ENCODE peak calls at places on chromosome X, in four cellular contexts. J is suprapubic skin, T is AG09309, L is lower leg skin. K is an unnamed sample.

GRCh38 chrX:10797493-10797892 is 177.1 kb upstream of the MID1 start:
- DNase-seq in J (no peak), T (no peak), L (no peak), K (no peak)

GRCh38 chrX:18098704-18099103 is 122.0 kb downstream of the BEND2 start:
- DNase-seq in J (no peak), T (no peak), L (no peak), K (no peak)

GRCh38 chrX:15525664-15526416 is 25.2 kb downstream of the BMX start:
- DNase-seq in J (no peak), T (no peak), L (no peak), K (no peak)

GRCh38 chrX:119411959-119412358 is 12.8 kb downstream of the SLC25A43 start:
- DNase-seq in J (no peak), T (no peak), L (no peak), K (no peak)

GRCh38 chrX:17861496-17862011 is 456 bp upstream of the RAI2 start:
- DNase-seq in J (no peak), T (no peak), L (no peak), K (no peak)

GRCh38 chrX:44898411-44899221 is 25.6 kb downstream of the KDM6A start:
- DNase-seq in J (no peak), T (no peak), L (no peak), K (no peak)

GRCh38 chrX:130778773-130779172 is 124.2 kb downstream of the ENOX2 start:
- DNase-seq in J (no peak), T (no peak), L (no peak), K (no peak)

GRCh38 chrX:46208225-46208854 is 336.9 kb downstream of the ZNF674 start:
- DNase-seq in J (no peak), T (peak), L (no peak), K (no peak)

GRCh38 chrX:111442791-111443190 is 30.8 kb upstream of the DCX start:
- DNase-seq in J (no peak), T (no peak), L (no peak), K (no peak)

GRCh38 chrX:135543924-135544323 is 23.5 kb downstream of the INTS6L start:
- DNase-seq in J (no peak), T (no peak), L (no peak), K (no peak)

GRCh38 chrX:38458071-38458470 is 103.3 kb upstream of the TSPAN7 start:
- DNase-seq in J (no peak), T (no peak), L (no peak), K (no peak)

GRCh38 chrX:116436358-116436816 is at the start of gene SLC6A14:
- DNase-seq in J (peak), T (no peak), L (no peak), K (no peak)

GRCh38 chrX:69314436-69315348 is 149.4 kb upstream of the PJA1 start:
- DNase-seq in J (no peak), T (no peak), L (no peak), K (no peak)

GRCh38 chrX:107712231-107713204 is 63.1 kb downstream of the TSC22D3 start:
- DNase-seq in J (no peak), T (no peak), L (peak), K (no peak)

GRCh38 chrX:107465932-107466620 is 16.6 kb downstream of the FRMPD3 start:
- DNase-seq in J (no peak), T (no peak), L (no peak), K (no peak)

GRCh38 chrX:30735839-30736238 is 82.6 kb downstream of the GK start:
- DNase-seq in J (no peak), T (peak), L (peak), K (peak)

GRCh38 chrX:8846271-8846670 is 45.1 kb upstream of the FAM9A start:
- DNase-seq in J (no peak), T (no peak), L (no peak), K (no peak)

GRCh38 chrX:8849462-8849861 is 48.3 kb upstream of the FAM9A start:
- DNase-seq in J (no peak), T (no peak), L (no peak), K (no peak)

GRCh38 chrX:8848921-8849320 is 47.7 kb upstream of the FAM9A start:
- DNase-seq in J (no peak), T (no peak), L (no peak), K (no peak)

GRCh38 chrX:8851487-8851886 is 50.3 kb upstream of the FAM9A start:
- DNase-seq in J (no peak), T (no peak), L (no peak), K (no peak)

GRCh38 chrX:8849945-8850344 is 48.8 kb upstream of the FAM9A start:
- DNase-seq in J (no peak), T (no peak), L (no peak), K (no peak)
- TF ChIP-seq CTCF in J (no peak), T (peak), L (no peak), K (no peak)

GRCh38 chrX:101260435-101260834 is 30.7 kb downstream of the TAF7L start:
- DNase-seq in J (no peak), T (no peak), L (no peak), K (no peak)
- TF ChIP-seq CTCF in J (no peak), T (peak), L (no peak), K (peak)

GRCh38 chrX:110214684-110215083 is 103.2 kb downstream of the AMMECR1 start:
- DNase-seq in J (no peak), T (no peak), L (no peak), K (no peak)

GRCh38 chrX:110210417-110211139 is 107.3 kb downstream of the AMMECR1 start:
- DNase-seq in J (no peak), T (peak), L (no peak), K (no peak)

GRCh38 chrX:110213183-110213582 is 104.7 kb downstream of the AMMECR1 start:
- DNase-seq in J (no peak), T (no peak), L (no peak), K (no peak)

GRCh38 chrX:110211340-110211739 is 106.5 kb downstream of the AMMECR1 start:
- DNase-seq in J (no peak), T (no peak), L (no peak), K (no peak)

GRCh38 chrX:110212299-110212698 is 105.6 kb downstream of the AMMECR1 start:
- DNase-seq in J (no peak), T (no peak), L (no peak), K (no peak)
- TF ChIP-seq CTCF in J (no peak), T (peak), L (no peak), K (peak)

GRCh38 chrX:83419030-83419792 is 88.9 kb upstream of the POU3F4 start:
- DNase-seq in J (no peak), T (no peak), L (no peak), K (no peak)

DNA sequence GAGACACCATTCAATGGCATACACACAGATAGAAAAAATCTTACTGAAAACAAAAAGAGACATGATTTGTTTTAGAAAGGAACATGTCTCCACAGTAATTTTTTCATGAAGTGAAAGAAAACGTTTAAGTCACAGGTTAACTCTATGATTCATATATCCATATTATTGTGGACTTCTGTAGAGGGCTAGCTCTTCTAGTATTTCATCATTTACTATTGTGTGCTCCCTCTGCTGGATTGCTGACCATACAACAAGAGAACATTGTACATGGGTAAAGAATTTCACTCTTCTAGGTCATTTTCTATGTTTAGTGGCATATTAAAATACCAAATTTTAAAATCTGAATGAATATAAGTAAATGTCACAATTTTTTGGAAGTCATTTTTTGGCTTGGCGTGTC is 91.8 kb upstream of the POU3F4 start:
- DNase-seq in J (no peak), T (no peak), L (no peak), K (no peak)
- TF ChIP-seq CTCF in J (no peak), T (no peak), L (no peak), K (peak)

GRCh38 chrX:49106296-49106695 is 17.2 kb downstream of the GPKOW start:
- DNase-seq in J (no peak), T (no peak), L (no peak), K (no peak)
- TF ChIP-seq CTCF in J (no peak), T (no peak), L (no peak), K (no peak)

GRCh38 chrX:40523852-40524251 is 56.9 kb upstream of the ATP6AP2 start:
- DNase-seq in J (no peak), T (no peak), L (no peak), K (no peak)
- TF ChIP-seq CTCF in J (no peak), T (no peak), L (no peak), K (no peak)

DNA sequence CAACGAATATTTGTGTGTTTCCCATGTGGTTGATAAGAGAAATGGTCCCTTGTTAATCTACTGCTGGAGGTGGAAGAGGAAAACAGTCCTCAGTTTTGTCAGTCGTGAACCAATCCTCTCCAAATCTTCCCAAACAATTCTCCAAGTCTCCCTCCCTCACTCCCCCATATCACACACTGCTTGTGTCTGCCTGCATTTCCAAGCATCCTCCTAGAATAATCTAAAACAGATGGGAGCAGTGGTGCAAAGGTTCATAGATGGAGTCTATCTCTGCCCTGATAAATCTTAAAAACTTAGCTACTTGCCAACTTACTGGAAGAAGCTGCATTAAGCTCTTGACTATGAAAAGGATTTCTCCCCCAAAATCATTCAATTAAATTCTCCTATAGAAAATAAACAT is 43.7 kb upstream of the SH3KBP1 start:
- DNase-seq in J (no peak), T (no peak), L (no peak), K (no peak)
- TF ChIP-seq CTCF in J (no peak), T (no peak), L (no peak), K (no peak)